ENCODE peak calls at places on chromosomes 6 and 20, in five cellular contexts. A, X, N, Q and K are unnamed samples.

GRCh38 chr6:37493047-37493995 is 6.4 kb downstream of the CCDC167 start:
- DNase-seq in Q (no peak), N (no peak), X (peak; percentile 29), A (peak; percentile 22), K (no peak)

GRCh38 chr6:164897523-164898094 is 411.8 kb downstream of the C6orf118 start:
- DNase-seq in N (no peak), X (no peak), A (no peak), Q (no peak), K (no peak)

GRCh38 chr6:134873500-134874388 is 76.2 kb downstream of the ALDH8A1 start:
- DNase-seq in Q (no peak), X (no peak), A (no peak), N (peak; percentile 5), K (peak; percentile 64)

GRCh38 chr6:48449002-48449401 is 338.0 kb upstream of the PTCHD4 start:
- DNase-seq in Q (no peak), N (no peak), A (no peak), X (no peak), K (no peak)

GRCh38 chr6:89542081-89542855 is 96.3 kb downstream of the LYRM2 start:
- DNase-seq in A (no peak), N (no peak), X (no peak), Q (no peak), K (no peak)

GRCh38 chr20:46970937-46971630 is 76.4 kb downstream of the EYA2 start:
- DNase-seq in X (no peak), Q (no peak), A (no peak), N (no peak), K (no peak)

GRCh38 chr20:35988910-35989463 is 20.6 kb downstream of the CNBD2 start:
- DNase-seq in N (no peak), A (no peak), Q (no peak), X (no peak), K (no peak)

GRCh38 chr20:54067606-54068174 is 2.7 kb downstream of the BCAS1 start:
- DNase-seq in A (no peak), X (no peak), N (no peak), Q (peak; percentile 48), K (no peak)

GRCh38 chr6:150343434-150343833 is 25.4 kb upstream of the IYD start:
- DNase-seq in Q (no peak), A (no peak), N (no peak), X (no peak), K (no peak)

GRCh38 chr6:1860756-1861369 is 251.1 kb downstream of the FOXC1 start:
- DNase-seq in X (no peak), A (no peak), Q (no peak), N (no peak), K (no peak)

GRCh38 chr20:50844430-50845100 is 49.7 kb downstream of the BCAS4 start:
- DNase-seq in Q (peak; percentile 84), N (peak; percentile 31), A (peak; percentile 67), X (peak; percentile 85), K (no peak)

GRCh38 chr20:8853805-8854338 is 215.0 kb upstream of the PLCB4 start:
- DNase-seq in A (no peak), Q (peak; percentile 43), N (no peak), X (no peak), K (no peak)

GRCh38 chr20:44552568-44552949 is 29.8 kb upstream of the PKIG start:
- DNase-seq in N (no peak), Q (no peak), X (no peak), A (no peak), K (no peak)

GRCh38 chr6:112827793-112828192 is 480.7 kb downstream of the RFPL4B start:
- DNase-seq in N (no peak), Q (no peak), A (no peak), X (peak; percentile 73), K (no peak)

GRCh38 chr6:117840541-117840983 is 66.5 kb upstream of the SLC35F1 start:
- DNase-seq in X (no peak), N (no peak), A (no peak), Q (peak; percentile 39), K (no peak)

GRCh38 chr6:13814938-13815575 is 700 bp upstream of the MCUR1 start:
- DNase-seq in Q (no peak), A (no peak), N (no peak), X (no peak), K (peak; percentile 20)

GRCh38 chr6:122781716-122782115 is 2.2 kb downstream of the FABP7 start:
- DNase-seq in Q (no peak), A (no peak), X (no peak), N (no peak), K (no peak)

GRCh38 chr20:55160996-55161395 is 685.6 kb downstream of the DOK5 start:
- DNase-seq in Q (no peak), A (no peak), X (no peak), N (no peak), K (no peak)

GRCh38 chr6:149168968-149169367 is 148.5 kb upstream of the TAB2 start:
- DNase-seq in A (no peak), X (no peak), Q (no peak), N (no peak), K (no peak)

GRCh38 chr6:134026597-134026996 is 25.8 kb downstream of the SLC2A12 start:
- DNase-seq in Q (no peak), X (no peak), N (no peak), A (no peak), K (no peak)

GRCh38 chr6:88985901-88986300 is 22.5 kb upstream of the RNGTT start:
- DNase-seq in Q (no peak), A (no peak), X (no peak), N (no peak), K (no peak)

GRCh38 chr20:2137552-2138201 is 36.0 kb downstream of the STK35 start:
- DNase-seq in N (no peak), Q (no peak), X (no peak), A (no peak), K (no peak)

GRCh38 chr6:128806274-128806673 is 76.7 kb upstream of the LAMA2 start:
- DNase-seq in X (no peak), A (no peak), N (no peak), Q (no peak), K (no peak)

GRCh38 chr20:26135325-26136110 is 438.9 kb upstream of the ZNF337 start:
- DNase-seq in X (no peak), N (no peak), Q (no peak), A (no peak), K (no peak)

GRCh38 chr20:24151621-24152020 is 163.0 kb upstream of the GGTLC1 start:
- DNase-seq in Q (no peak), X (no peak), A (no peak), N (no peak), K (no peak)

GRCh38 chr6:36643967-36644366 is 34.5 kb upstream of the CDKN1A start:
- DNase-seq in Q (no peak), N (no peak), A (no peak), X (no peak), K (no peak)

GRCh38 chr6:170253910-170254269 is 37.0 kb downstream of the DLL1 start:
- DNase-seq in N (no peak), A (no peak), Q (no peak), X (peak; percentile 11), K (no peak)

GRCh38 chr20:62282877-62283503 is 19.8 kb upstream of the ADRM1 start:
- DNase-seq in Q (no peak), A (no peak), N (no peak), X (no peak), K (no peak)

GRCh38 chr6:68200929-68201328 is 434.2 kb upstream of the ADGRB3 start:
- DNase-seq in A (no peak), N (no peak), X (no peak), Q (no peak), K (no peak)

GRCh38 chr20:21125072-21125848 is 622 bp upstream of the KIZ start:
- DNase-seq in Q (peak; percentile 43), N (no peak), X (no peak), A (no peak), K (no peak)